ENCODE peak calls at places on chromosomes 3 and 15, in seven cellular contexts. A is K562, O is GM23338, M is HCT116, D is HepG2, V is H1, T is GM12878. G is an unnamed sample.

GRCh38 chr15:52680041-52680391 is 828 bp upstream of the ATOSA start:
- DNase-seq in M (no peak), V (no peak), T (no peak), D (no peak), O (no peak), A (no peak), G (peak; percentile 43)

GRCh38 chr3:133941390-133941789 is 45.7 kb upstream of the RAB6B start:
- DNase-seq in M (no peak), O (peak; percentile 23), T (no peak), A (no peak), V (no peak), D (no peak), G (peak; percentile 54)

GRCh38 chr15:61095804-61096506 is 133.1 kb downstream of the RORA start:
- DNase-seq in D (no peak), M (no peak), T (no peak), A (no peak), O (no peak), V (no peak), G (no peak)

GRCh38 chr3:187025656-187026320 is 95.5 kb downstream of the ST6GAL1 start:
- DNase-seq in T (peak; percentile 71), V (no peak), O (no peak), M (no peak), A (no peak), D (no peak), G (no peak)

GRCh38 chr3:100706365-100706764 is 2.9 kb upstream of the TFG start:
- DNase-seq in O (no peak), M (no peak), T (no peak), V (no peak), D (no peak), A (no peak), G (no peak)

GRCh38 chr3:64187065-64187959 is 38.0 kb downstream of the PRICKLE2 start:
- DNase-seq in O (no peak), A (no peak), V (no peak), T (no peak), M (no peak), D (peak; percentile 64), G (peak; percentile 100)

GRCh38 chr3:143585720-143586456 is 262.4 kb downstream of the SLC9A9 start:
- DNase-seq in O (no peak), M (no peak), T (peak; percentile 45), D (no peak), V (no peak), A (no peak), G (no peak)

GRCh38 chr15:57060799-57061198 is 142.4 kb downstream of the TCF12 start:
- DNase-seq in T (no peak), A (no peak), D (peak; percentile 75), O (no peak), M (peak; percentile 66), V (no peak), G (peak; percentile 89)

GRCh38 chr15:37880835-37881153 is 53.6 kb upstream of the TMCO5A start:
- DNase-seq in A (no peak), V (no peak), D (no peak), O (no peak), T (no peak), M (no peak), G (no peak)

GRCh38 chr15:37882640-37883039 is 51.8 kb upstream of the TMCO5A start:
- DNase-seq in A (no peak), V (no peak), T (no peak), O (no peak), M (no peak), D (no peak), G (no peak)

GRCh38 chr15:37881237-37882013 is 53.0 kb upstream of the TMCO5A start:
- DNase-seq in M (no peak), T (no peak), D (no peak), V (no peak), O (no peak), A (no peak), G (no peak)

GRCh38 chr15:37877851-37878577 is 56.4 kb upstream of the TMCO5A start:
- DNase-seq in O (no peak), T (no peak), A (no peak), V (no peak), M (peak; percentile 12), D (no peak), G (peak; percentile 5)

DNA sequence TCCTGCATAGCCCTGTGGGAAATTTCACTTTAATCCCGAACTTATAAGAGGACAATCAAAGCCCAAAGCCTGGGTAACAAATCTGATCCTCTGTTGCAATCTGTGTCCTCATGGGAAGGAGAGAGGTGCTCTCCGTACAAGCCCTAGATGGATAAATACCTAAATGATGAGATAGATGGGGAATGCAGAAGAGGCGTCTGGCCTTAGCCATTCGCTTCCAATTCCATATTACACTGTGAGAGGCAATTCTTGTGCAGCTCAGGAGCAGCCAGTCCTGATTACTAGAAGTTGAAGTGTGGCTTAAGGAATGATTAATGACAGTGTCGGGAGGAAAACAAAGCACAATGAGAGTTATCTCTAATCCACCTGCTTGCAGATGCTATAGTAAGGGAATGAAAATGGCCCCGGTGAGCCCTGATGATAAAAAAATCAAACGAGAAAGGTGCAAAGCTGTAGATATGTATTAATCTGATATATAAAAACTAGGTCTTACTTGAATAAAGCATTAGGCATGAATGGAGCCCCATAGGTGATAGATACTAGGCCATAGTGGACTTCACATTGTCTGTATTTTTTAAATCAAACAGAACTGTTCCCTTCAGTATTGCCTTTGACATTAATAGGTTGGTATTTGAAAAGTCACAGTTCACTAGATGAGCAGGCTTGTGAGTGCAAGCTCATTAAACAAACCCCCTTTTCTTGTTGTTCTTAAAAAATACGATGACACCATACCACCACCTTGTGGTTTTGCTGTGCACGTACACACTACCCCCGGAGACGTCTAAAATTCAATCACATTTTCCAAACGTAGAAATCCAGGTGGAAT is 54.2 kb upstream of the TMCO5A start:
- DNase-seq in O (peak; percentile 78), A (peak; percentile 16), D (peak; percentile 7), V (no peak), T (no peak), M (peak; percentile 38), G (peak; percentile 64)
- H3K4me3 ChIP-seq in O (no peak overlapping the region), A (no peak overlapping the region), D (no peak overlapping the region), V (no peak overlapping the region), T (no peak overlapping the region), M (no peak overlapping the region), G (no peak overlapping the region)

GRCh38 chr3:78830466-78830865 is 937.3 kb downstream of the ROBO1 start:
- DNase-seq in V (no peak), A (no peak), O (no peak), T (no peak), D (no peak), M (no peak), G (no peak)
- TF ChIP-seq EZH2 in V (no peak), A (no peak), O (no peak), T (no peak), D (no peak), M (no peak), G (no peak)

DNA sequence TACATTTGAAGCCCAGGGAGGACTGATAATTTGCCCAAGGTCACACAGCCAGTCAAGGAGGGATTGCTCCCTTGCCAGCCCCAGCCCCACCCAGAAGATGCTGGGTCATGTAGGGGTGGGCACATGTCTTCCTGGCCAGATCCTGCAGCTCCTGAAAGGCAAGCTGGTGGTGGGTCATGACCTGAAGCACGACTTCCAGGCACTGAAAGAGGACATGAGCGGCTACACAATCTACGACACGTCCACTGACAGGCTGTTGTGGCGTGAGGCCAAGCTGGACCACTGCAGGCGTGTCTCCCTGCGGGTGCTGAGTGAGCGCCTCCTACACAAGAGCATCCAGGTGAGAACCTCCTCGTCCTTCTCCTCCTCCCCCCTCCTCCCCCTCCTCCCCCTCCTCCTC is 13.2 kb downstream of the ISG20 start:
- DNase-seq in V (no peak), O (no peak), A (no peak), T (no peak), M (no peak), D (no peak), G (no peak)
- TF ChIP-seq POLR2AphosphoS5 in V (no peak), O (no peak), A (no peak), T (no peak), M (no peak), D (no peak), G (no peak)

GRCh38 chr3:183845608-183846288 is 20.4 kb upstream of the MAP6D1 start:
- DNase-seq in A (no peak), V (no peak), M (no peak), T (no peak), O (no peak), D (no peak), G (no peak)
- H3K4me3 ChIP-seq in A (no peak overlapping the region), V (no peak overlapping the region), M (no peak overlapping the region), T (no peak overlapping the region), O (no peak overlapping the region), D (no peak overlapping the region), G (no peak overlapping the region)

DNA sequence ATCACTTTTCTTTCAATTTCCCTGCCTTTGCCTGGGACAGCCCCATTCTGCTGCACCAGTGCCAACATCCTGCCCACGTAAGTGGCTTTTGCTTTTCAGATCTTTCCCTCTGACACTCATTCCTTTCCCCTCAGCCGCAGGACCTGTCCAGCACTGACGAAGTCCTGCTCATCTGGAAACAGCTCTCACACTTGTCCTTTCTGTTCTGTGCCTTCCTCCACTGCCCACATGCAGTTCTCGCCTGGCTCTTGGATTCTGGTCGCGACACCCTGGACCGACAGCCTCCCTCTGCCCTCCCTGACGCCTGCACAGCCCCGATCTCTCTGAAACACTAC is 99.7 kb downstream of the ADCY5 start:
- DNase-seq in M (no peak), T (no peak), D (no peak), O (no peak), A (no peak), V (no peak), G (no peak)
- TF ChIP-seq EZH2 in M (no peak), T (no peak), D (no peak), O (no peak), A (no peak), V (no peak), G (no peak)

G was measured in endothelial cell of umbilical vein.